ENCODE peak calls at places on chromosomes 2 and 18, in five cellular contexts. I, U, P, T and W are unnamed samples.
A peak's percentile ranks its signal among the peaks of the same experiment; 100 is the strongest.

GRCh38 chr2:203328735-203329549 is 748 bp downstream of the ABI2 start:
- DNase-seq in I (peak; percentile 36), U (peak; percentile 43), P (no peak), T (no peak), W (no peak)

GRCh38 chr2:46967990-46968647 is 52.5 kb upstream of the MCFD2 start:
- DNase-seq in I (peak; percentile 91), U (peak; percentile 77), P (no peak), T (peak; percentile 73), W (peak; percentile 53)

GRCh38 chr2:237860273-237860935 is 981 bp downstream of the RAMP1 start:
- DNase-seq in I (no peak), U (no peak), P (no peak), T (no peak), W (no peak)

GRCh38 chr2:114082731-114083433 is 193.0 kb downstream of the ACTR3 start:
- DNase-seq in I (no peak), U (no peak), P (no peak), T (no peak), W (no peak)

GRCh38 chr2:74222300-74222650 is 23.9 kb downstream of the MTHFD2 start:
- DNase-seq in I (no peak), U (no peak), P (no peak), T (no peak), W (no peak)

GRCh38 chr2:43305537-43305936 is 79.1 kb upstream of the ZFP36L2 start:
- DNase-seq in I (no peak), U (no peak), P (no peak), T (no peak), W (peak; percentile 37)

GRCh38 chr2:39805936-39806608 is 27.0 kb upstream of the THUMPD2 start:
- DNase-seq in I (no peak), U (no peak), P (no peak), T (no peak), W (no peak)

GRCh38 chr2:154470386-154470785 is 228.1 kb upstream of the KCNJ3 start:
- DNase-seq in I (no peak), U (no peak), P (no peak), T (no peak), W (no peak)

GRCh38 chr2:106193491-106193976 is 567 bp downstream of the UXS1 start:
- DNase-seq in I (peak; percentile 25), U (peak; percentile 33), P (no peak), T (peak; percentile 51), W (no peak)

GRCh38 chr2:37827911-37828411 is 97.1 kb upstream of the RMDN2 start:
- DNase-seq in I (no peak), U (no peak), P (no peak), T (no peak), W (no peak)

GRCh38 chr2:2102870-2103269 is 228.2 kb downstream of the MYT1L start:
- DNase-seq in I (no peak), U (no peak), P (no peak), T (no peak), W (no peak)

GRCh38 chr2:172094319-172095145 is 8.2 kb downstream of the DLX2 start:
- DNase-seq in I (peak; percentile 43), U (no peak), P (no peak), T (no peak), W (no peak)

GRCh38 chr2:72211777-72212515 is 64.3 kb upstream of the CYP26B1 start:
- DNase-seq in I (no peak), U (no peak), P (no peak), T (no peak), W (no peak)

GRCh38 chr2:74501335-74502071 is 2.1 kb upstream of the LBX2 start:
- DNase-seq in I (no peak), U (no peak), P (no peak), T (no peak), W (no peak)

GRCh38 chr2:238924032-238924431 is 76.1 kb downstream of the TWIST2 start:
- DNase-seq in I (no peak), U (peak; percentile 8), P (no peak), T (no peak), W (no peak)

GRCh38 chr18:63936156-63936931 is 12.8 kb upstream of the HMSD start:
- DNase-seq in I (peak; percentile 57), U (peak; percentile 46), P (peak; percentile 67), T (peak; percentile 82), W (peak; percentile 81)

GRCh38 chr2:16655457-16655837 is 10.2 kb downstream of the CYRIA start:
- DNase-seq in I (no peak), U (no peak), P (no peak), T (no peak), W (no peak)

GRCh38 chr2:9648821-9649220 is 18.0 kb upstream of the YWHAQ start:
- DNase-seq in I (no peak), U (no peak), P (no peak), T (no peak), W (no peak)

GRCh38 chr2:40512246-40512645 is 60.4 kb upstream of the SLC8A1 start:
- DNase-seq in I (no peak), U (no peak), P (no peak), T (no peak), W (no peak)

GRCh38 chr2:43024515-43024962 is 201.9 kb downstream of the ZFP36L2 start:
- DNase-seq in I (peak; percentile 78), U (peak; percentile 80), P (no peak), T (peak; percentile 76), W (peak; percentile 62)

GRCh38 chr2:37599688-37600525 is 71.5 kb downstream of the CDC42EP3 start:
- DNase-seq in I (no peak), U (no peak), P (no peak), T (peak; percentile 48), W (no peak)

GRCh38 chr2:2904721-2905340 is 472.8 kb downstream of the EIPR1 start:
- DNase-seq in I (no peak), U (no peak), P (no peak), T (no peak), W (no peak)

GRCh38 chr2:233486778-233487552 is 79.6 kb downstream of the USP40 start:
- DNase-seq in I (peak; percentile 70), U (no peak), P (no peak), T (no peak), W (no peak)

GRCh38 chr2:79831919-79832318 is 319.1 kb downstream of the CTNNA2 start:
- DNase-seq in I (no peak), U (no peak), P (no peak), T (no peak), W (no peak)

GRCh38 chr2:224163573-224164307 is 124.7 kb upstream of the SERPINE2 start:
- DNase-seq in I (no peak), U (no peak), P (no peak), T (no peak), W (no peak)

GRCh38 chr18:3055861-3056260 is 42.9 kb upstream of the LPIN2 start:
- DNase-seq in I (no peak), U (no peak), P (no peak), T (no peak), W (no peak)

GRCh38 chr2:127604986-127605385 is 41.0 kb upstream of the GPR17 start:
- DNase-seq in I (no peak), U (no peak), P (no peak), T (peak; percentile 7), W (no peak)

GRCh38 chr2:180730976-180731375 is 249.4 kb upstream of the UBE2E3 start:
- DNase-seq in I (no peak), U (no peak), P (no peak), T (no peak), W (no peak)

GRCh38 chr2:55616509-55617159 is 788 bp downstream of the PPP4R3B start:
- DNase-seq in I (peak; percentile 53), U (no peak), P (no peak), T (no peak), W (no peak)

DNA sequence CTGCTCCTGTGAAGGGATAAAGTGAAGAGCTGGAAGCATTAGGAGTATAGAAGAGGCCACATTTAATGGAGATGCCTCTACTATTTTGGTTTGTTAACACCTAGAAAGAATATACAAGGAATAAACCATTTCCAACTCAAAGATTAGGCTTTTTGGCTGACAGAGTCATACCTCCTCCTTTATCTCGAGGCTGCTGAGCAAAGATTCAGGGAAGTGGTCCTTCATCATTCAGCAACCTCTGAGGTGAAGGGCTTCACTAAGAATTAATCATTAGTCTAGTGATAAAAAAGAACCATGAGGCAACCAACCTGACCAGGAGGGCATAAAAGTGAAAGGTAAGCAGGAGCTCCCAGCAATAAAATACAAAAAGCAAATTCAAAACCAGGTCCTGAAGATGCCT is 25.8 kb downstream of the AAK1 start:
- DNase-seq in I (no peak), U (no peak), P (no peak), T (no peak), W (no peak)
- H3K4me1 ChIP-seq in I (peaks cover 19% of the 10 kb centered on the region), U (peaks cover 7% of the 10 kb centered on the region), P (peaks cover 34% of the 10 kb centered on the region), T (peaks cover 65% of the 10 kb centered on the region), W (no peaks in the 10 kb centered on the region)

DNA sequence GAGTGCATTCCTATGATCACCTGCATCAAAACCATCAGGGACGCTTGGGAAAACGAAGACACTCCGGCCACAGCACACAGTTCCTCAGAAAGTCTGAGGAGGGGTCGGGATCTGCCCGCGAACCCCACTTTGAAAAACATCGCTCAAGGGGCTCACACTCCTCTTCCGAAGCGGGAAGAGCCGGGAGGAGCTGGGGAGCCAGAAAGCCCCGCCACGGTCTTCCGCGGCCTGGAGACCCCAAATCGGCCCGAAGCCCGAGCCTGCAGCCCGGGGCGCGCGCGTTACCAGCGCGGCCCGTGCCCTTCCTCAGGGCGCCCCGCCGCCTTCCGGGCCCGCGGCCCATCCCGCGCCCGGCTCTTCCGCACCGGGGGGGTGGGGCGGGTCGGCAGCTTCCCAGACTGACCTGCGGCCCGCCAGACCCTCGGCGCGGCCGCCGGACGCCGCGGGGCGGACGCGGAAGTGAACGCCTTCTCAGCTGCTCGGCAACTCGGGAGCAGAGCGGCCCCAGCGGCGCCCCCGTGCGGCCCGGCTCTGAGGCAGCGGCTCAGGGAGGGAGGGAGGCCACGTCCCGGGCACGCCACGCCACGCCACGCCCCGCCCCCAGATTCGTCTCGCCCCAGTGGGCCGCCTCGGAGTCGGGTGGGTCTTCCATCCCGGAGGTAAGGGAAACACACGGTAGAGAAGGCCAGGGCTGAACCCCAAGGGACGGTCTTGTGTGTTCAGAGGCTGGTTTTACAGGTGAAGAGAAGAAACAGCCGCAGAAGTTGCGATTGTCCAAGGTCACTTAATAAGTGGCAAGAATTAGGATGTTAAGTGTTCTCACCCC is at the start of gene KCTD18:
- DNase-seq in I (peak; percentile 87), U (peak; percentile 95), P (peak; percentile 62), T (peak; percentile 92), W (peak; percentile 79)
- TF ChIP-seq EP300 in I (no peak), U (no peak), P (no peak), T (no peak), W (no peak)

GRCh38 chr2:30628341-30628740 is 178.9 kb downstream of the CAPN13 start:
- DNase-seq in I (no peak), U (no peak), P (no peak), T (no peak), W (no peak)
- H3K4me1 ChIP-seq in I (no peaks in the 10 kb centered on the region), U (peaks cover 2% of the 10 kb centered on the region), P (peaks cover 32% of the 10 kb centered on the region), T (no peaks in the 10 kb centered on the region), W (no peaks in the 10 kb centered on the region)

GRCh38 chr2:70994445-70995226 is at the start of gene TEX261:
- DNase-seq in I (peak; percentile 92), U (peak; percentile 84), P (peak; percentile 34), T (peak; percentile 92), W (peak; percentile 71)
- TF ChIP-seq EP300 in I (no peak), U (no peak), P (no peak), T (no peak), W (no peak)

DNA sequence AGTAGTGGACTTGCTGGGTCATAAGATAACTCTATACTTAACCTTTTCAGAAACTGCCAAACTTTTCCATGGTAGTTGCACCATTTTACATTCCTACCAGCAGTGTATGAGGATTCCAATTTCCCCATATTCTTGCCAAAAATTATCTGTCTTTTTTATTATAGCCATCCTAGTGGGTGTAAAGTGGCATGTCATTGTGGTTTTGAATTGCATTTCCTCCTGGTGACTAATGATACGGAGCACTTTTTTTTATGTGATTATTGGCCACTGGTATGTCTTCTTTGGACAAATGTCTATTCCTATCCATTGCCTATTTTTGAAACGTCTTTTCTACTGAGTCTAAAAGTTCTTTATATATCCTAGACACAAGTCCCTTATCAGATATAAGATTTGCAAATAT is 44.3 kb downstream of the CACNB4 start:
- DNase-seq in I (no peak), U (no peak), P (no peak), T (no peak), W (no peak)
- H3K4me1 ChIP-seq in I (no peaks in the 10 kb centered on the region), U (no peaks in the 10 kb centered on the region), P (peaks cover 34% of the 10 kb centered on the region), T (no peaks in the 10 kb centered on the region), W (no peaks in the 10 kb centered on the region)